ENCODE peak calls at places on chromosomes 7 and 10, in six cellular contexts. R is astrocyte of the spinal cord, G is fibroblast of lung, V is fibroblast of mammary gland, U is endothelial cell of umbilical vein, F is bronchial epithelial cell. I is an unnamed sample.

GRCh38 chr10:1809139-1809755 is 71.9 kb upstream of the ADARB2 start:
- DNase-seq in R (no peak), G (no peak), V (no peak), U (no peak), F (no peak), I (no peak)

GRCh38 chr7:101953248-101953819 is 135.9 kb downstream of the CUX1 start:
- DNase-seq in R (peak; percentile 82), G (peak; percentile 89), V (peak; percentile 93), U (no peak), F (peak; percentile 43), I (peak; percentile 98)

GRCh38 chr7:137417464-137417863 is 73.9 kb upstream of the PTN start:
- DNase-seq in R (no peak), G (no peak), V (peak; percentile 44), U (no peak), F (peak; percentile 8), I (no peak)

GRCh38 chr10:7445474-7446135 is 34.8 kb upstream of the SFMBT2 start:
- DNase-seq in R (no peak), G (no peak), V (no peak), U (no peak), F (no peak), I (no peak)

GRCh38 chr7:116363637-116364432 is 135.7 kb upstream of the CAV2 start:
- DNase-seq in R (no peak), G (no peak), V (no peak), U (peak; percentile 81), F (peak; percentile 74), I (peak; percentile 44)

GRCh38 chr10:30984563-30985328 is 46.9 kb downstream of the ZNF438 start:
- DNase-seq in R (no peak), G (peak; percentile 56), V (peak; percentile 72), U (peak; percentile 74), F (peak; percentile 70), I (peak; percentile 67)

GRCh38 chr7:36272567-36273269 is 116.9 kb upstream of the ANLN start:
- DNase-seq in R (no peak), G (no peak), V (no peak), U (no peak), F (no peak), I (no peak)

GRCh38 chr10:27620425-27621397 is 116.6 kb downstream of the RAB18 start:
- DNase-seq in R (peak; percentile 31), G (peak; percentile 78), V (peak; percentile 91), U (no peak), F (peak; percentile 53), I (peak; percentile 47)

GRCh38 chr10:73906524-73907447 is 4.1 kb upstream of the PLAU start:
- DNase-seq in R (peak; percentile 99), G (peak; percentile 99), V (peak; percentile 99), U (peak; percentile 87), F (peak; percentile 85), I (peak; percentile 98)

GRCh38 chr10:12807096-12807755 is 194.3 kb downstream of the CCDC3 start:
- DNase-seq in R (no peak), G (no peak), V (no peak), U (no peak), F (no peak), I (no peak)

GRCh38 chr7:86925221-86925620 is 134.2 kb downstream of the ELAPOR2 start:
- DNase-seq in R (no peak), G (no peak), V (no peak), U (no peak), F (no peak), I (no peak)

GRCh38 chr7:88278881-88279280 is 27.8 kb downstream of the STEAP4 start:
- DNase-seq in R (peak; percentile 13), G (peak; percentile 27), V (peak; percentile 73), U (peak; percentile 74), F (peak; percentile 92), I (no peak)

GRCh38 chr10:89891006-89891405 is 189.6 kb downstream of the KIF20B start:
- DNase-seq in R (no peak), G (peak; percentile 29), V (no peak), U (no peak), F (peak; percentile 61), I (no peak)

GRCh38 chr7:17689361-17689760 is 250.9 kb downstream of the SNX13 start:
- DNase-seq in R (peak; percentile 28), G (no peak), V (no peak), U (no peak), F (no peak), I (peak; percentile 26)

GRCh38 chr7:101068401-101068800 is 16.9 kb upstream of the TRIM56 start:
- DNase-seq in R (no peak), G (no peak), V (no peak), U (no peak), F (no peak), I (no peak)

GRCh38 chr10:51010977-51011376 is 63.3 kb upstream of the PRKG1 start:
- DNase-seq in R (peak; percentile 42), G (peak; percentile 18), V (peak; percentile 62), U (peak; percentile 46), F (peak; percentile 30), I (peak; percentile 80)

GRCh38 chr10:92699193-92699517 is 9.4 kb downstream of the HHEX start:
- DNase-seq in R (no peak), G (no peak), V (no peak), U (no peak), F (no peak), I (no peak)

GRCh38 chr10:80265740-80266512 is 23.5 kb downstream of the MAT1A start:
- DNase-seq in R (no peak), G (no peak), V (no peak), U (no peak), F (no peak), I (no peak)

GRCh38 chr10:86779267-86780017 is 23.0 kb downstream of the BMPR1A start:
- DNase-seq in R (peak; percentile 35), G (peak; percentile 74), V (peak; percentile 65), U (no peak), F (no peak), I (peak; percentile 70)

GRCh38 chr7:47186316-47186715 is 395.6 kb downstream of the TNS3 start:
- DNase-seq in R (no peak), G (no peak), V (no peak), U (no peak), F (no peak), I (no peak)

GRCh38 chr7:129376076-129376777 is 58.0 kb upstream of the STRIP2 start:
- DNase-seq in R (peak; percentile 27), G (peak; percentile 13), V (peak; percentile 38), U (peak; percentile 39), F (peak; percentile 61), I (peak; percentile 40)

GRCh38 chr7:129375221-129375938 is 58.9 kb upstream of the STRIP2 start:
- DNase-seq in R (no peak), G (no peak), V (no peak), U (no peak), F (no peak), I (no peak)

GRCh38 chr7:129373651-129374428 is 60.4 kb upstream of the STRIP2 start:
- DNase-seq in R (no peak), G (no peak), V (no peak), U (no peak), F (no peak), I (no peak)

GRCh38 chr7:129381710-129382484 is 52.3 kb upstream of the STRIP2 start:
- DNase-seq in R (no peak), G (no peak), V (no peak), U (no peak), F (no peak), I (no peak)

GRCh38 chr7:129376778-129377700 is 57.2 kb upstream of the STRIP2 start:
- DNase-seq in R (peak; percentile 14), G (peak; percentile 35), V (peak; percentile 55), U (peak; percentile 36), F (peak; percentile 61), I (peak; percentile 38)
- TF ChIP-seq CTCF in R (no peak), G (no peak), V (no peak), U (peak; percentile 2), F (no peak), I (no peak)

GRCh38 chr10:109067051-109067450 is 856.3 kb downstream of the XPNPEP1 start:
- DNase-seq in R (no peak), G (no peak), V (no peak), U (no peak), F (no peak), I (no peak)
- H3K4me3 ChIP-seq in R (no peak overlapping the region), G (no peak overlapping the region), V (no peak overlapping the region), U (no peak overlapping the region), F (no peak overlapping the region), I (no peak overlapping the region)

GRCh38 chr7:145168879-145169278 is 333.0 kb upstream of the TPK1 start:
- DNase-seq in R (no peak), G (no peak), V (no peak), U (no peak), F (no peak), I (no peak)

GRCh38 chr7:145168427-145168826 is 332.6 kb upstream of the TPK1 start:
- DNase-seq in R (no peak), G (no peak), V (no peak), U (no peak), F (no peak), I (no peak)

GRCh38 chr7:145175366-145175765 is 339.5 kb upstream of the TPK1 start:
- DNase-seq in R (no peak), G (no peak), V (no peak), U (no peak), F (peak; percentile 3), I (no peak)

GRCh38 chr7:145169908-145170307 is 334.1 kb upstream of the TPK1 start:
- DNase-seq in R (no peak), G (no peak), V (no peak), U (no peak), F (no peak), I (no peak)
- TF ChIP-seq CTCF in R (no peak), G (peak; percentile 44), V (no peak), U (no peak), F (no peak), I (no peak)

GRCh38 chr7:50783801-50784507 is 1.3 kb upstream of the GRB10 start:
- DNase-seq in R (peak; percentile 50), G (peak; percentile 63), V (no peak), U (no peak), F (no peak), I (no peak)

GRCh38 chr7:50781894-50782293 is 802 bp downstream of the GRB10 start:
- DNase-seq in R (no peak), G (no peak), V (no peak), U (no peak), F (no peak), I (no peak)

GRCh38 chr7:50783304-50783703 is 608 bp upstream of the GRB10 start:
- DNase-seq in R (no peak), G (no peak), V (no peak), U (no peak), F (no peak), I (no peak)

GRCh38 chr7:50781371-50781770 is 1.3 kb downstream of the GRB10 start:
- DNase-seq in R (no peak), G (no peak), V (no peak), U (no peak), F (no peak), I (no peak)

DNA sequence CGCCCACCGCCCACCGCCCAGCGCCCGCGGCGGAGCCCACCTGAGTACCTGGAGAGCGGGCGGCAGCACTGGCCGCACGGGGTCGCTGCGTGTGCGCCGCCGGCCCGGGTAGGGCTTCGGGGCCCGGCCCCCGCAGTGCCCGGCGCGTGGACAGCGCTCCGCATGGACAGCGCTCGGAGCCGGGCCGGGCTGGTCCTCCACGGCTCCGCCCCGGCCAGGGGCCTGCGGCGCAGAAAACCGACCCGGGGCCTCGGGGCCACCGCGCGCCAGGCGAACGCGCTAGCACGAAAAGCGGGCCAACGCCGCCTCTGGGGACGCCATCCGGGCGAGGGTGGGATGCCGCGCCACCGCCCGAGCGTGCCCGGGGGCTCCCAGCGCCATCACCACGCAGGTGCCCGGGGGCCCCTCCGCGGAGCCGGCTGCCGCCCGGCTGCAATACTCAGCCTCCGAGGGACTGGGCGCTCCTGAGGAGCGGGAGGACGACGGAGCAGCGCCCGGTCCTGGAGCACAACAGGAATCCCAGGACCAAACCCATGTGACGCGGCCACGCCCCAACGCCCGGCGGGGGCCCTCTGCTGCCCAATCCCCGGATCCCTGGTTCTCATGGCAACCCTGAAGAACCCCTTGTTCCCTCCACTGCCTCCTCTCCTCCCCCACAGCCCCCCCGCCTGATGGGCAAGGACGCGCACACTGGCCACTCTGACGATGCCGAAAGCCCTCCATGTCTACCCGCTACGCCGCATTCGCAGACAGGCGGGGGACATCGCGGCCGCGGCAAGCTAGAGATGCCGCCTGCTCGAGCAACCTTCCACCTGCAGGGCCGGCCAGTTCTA is at the start of gene GRB10:
- DNase-seq in R (peak; percentile 33), G (peak; percentile 29), V (peak; percentile 23), U (peak; percentile 35), F (no peak), I (no peak)
- H3K4me3 ChIP-seq in R (peak within 1 kb of the TSS; percentile 36), G (peak within 1 kb of the TSS; percentile 60), V (peak within 1 kb of the TSS; percentile 41), U (no peak within 1 kb of the TSS), F (peak within 1 kb of the TSS; percentile 33), I (peak within 1 kb of the TSS; percentile 62)

I was measured in fibroblast of the aortic adventitia.